ENCODE peak calls at places on chromosomes 12 and 14, in ten cellular contexts. E is kidney epithelial cell; L is CD8-positive, alpha-beta T cell; Y is stomach; C is heart right ventricle; B is BE2C; X is psoas muscle; Q is tibial nerve; V is heart left ventricle; J is left ventricle myocardium inferior. M is an unnamed sample. For H3K27me3, the result is how much of the 10 kb centered on the place peaks cover.

GRCh38 chr14:38404100-38404541 is 148.2 kb upstream of the CLEC14A start:
- DNase-seq in E (peak), L (no peak), Y (no peak), C (no peak), B (no peak), X (no peak), Q (no peak), V (no peak), J (no peak), M (no peak)

GRCh38 chr12:59559702-59560101 is 36.1 kb upstream of the SLC16A7 start:
- DNase-seq in E (no peak), L (no peak), Y (no peak), C (no peak), B (no peak), X (no peak), Q (no peak), V (no peak), J (no peak), M (no peak)

GRCh38 chr12:62895351-62895750 is 39.6 kb downstream of the PPM1H start:
- DNase-seq in E (no peak), L (no peak), Y (no peak), C (no peak), B (no peak), X (no peak), Q (no peak), V (no peak), J (no peak), M (no peak)

GRCh38 chr14:22837059-22837749 is 819 bp downstream of the MMP14 start:
- DNase-seq in E (no peak), L (no peak), Y (peak), C (peak), B (no peak), X (peak), Q (no peak), V (peak), J (peak), M (peak)

GRCh38 chr12:29241821-29242591 is 92.9 kb downstream of the FAR2 start:
- DNase-seq in E (peak), L (no peak), Y (peak), C (no peak), B (peak), X (no peak), Q (peak), V (no peak), J (no peak), M (no peak)

GRCh38 chr12:95066091-95066855 is 7.1 kb downstream of the NR2C1 start:
- DNase-seq in E (no peak), L (no peak), Y (no peak), C (no peak), B (no peak), X (no peak), Q (no peak), V (no peak), J (no peak), M (no peak)

GRCh38 chr12:27901959-27902358 is 70.6 kb downstream of the PTHLH start:
- DNase-seq in E (no peak), L (no peak), Y (no peak), C (no peak), B (no peak), X (no peak), Q (no peak), V (no peak), J (no peak), M (no peak)

GRCh38 chr12:92332552-92332951 is 186.9 kb upstream of the BTG1 start:
- DNase-seq in E (no peak), L (no peak), Y (no peak), C (no peak), B (no peak), X (no peak), Q (no peak), V (no peak), J (no peak), M (no peak)

GRCh38 chr12:111102062-111102735 is 181.8 kb upstream of the MYL2 start:
- DNase-seq in E (no peak), L (no peak), Y (no peak), C (no peak), B (no peak), X (no peak), Q (no peak), V (no peak), J (no peak), M (peak)

GRCh38 chr12:101539148-101539547 is 55.6 kb upstream of the MYBPC1 start:
- DNase-seq in E (no peak), L (no peak), Y (no peak), C (no peak), B (no peak), X (no peak), Q (peak), V (no peak), J (no peak), M (no peak)

GRCh38 chr12:7144414-7145120 is 14.4 kb downstream of the CLSTN3 start:
- DNase-seq in E (no peak), L (no peak), Y (no peak), C (no peak), B (no peak), X (no peak), Q (no peak), V (no peak), J (no peak), M (no peak)

GRCh38 chr12:16361142-16361783 is 13.8 kb downstream of the MGST1 start:
- DNase-seq in E (no peak), L (no peak), Y (no peak), C (no peak), B (no peak), X (no peak), Q (no peak), V (no peak), J (no peak), M (no peak)

GRCh38 chr12:81300454-81300853 is 222.6 kb downstream of the ACSS3 start:
- DNase-seq in E (peak), L (no peak), Y (no peak), C (no peak), B (no peak), X (no peak), Q (no peak), V (no peak), J (no peak), M (no peak)

GRCh38 chr12:96427269-96427729 is 27.1 kb upstream of the CDK17 start:
- DNase-seq in E (peak), L (no peak), Y (peak), C (peak), B (peak), X (peak), Q (peak), V (peak), J (peak), M (no peak)

GRCh38 chr14:64504310-64504896 is at the start of gene ZBTB1:
- DNase-seq in E (peak), L (peak), Y (peak), C (peak), B (peak), X (peak), Q (peak), V (peak), J (peak), M (peak)

GRCh38 chr12:6038160-6038559 is 86.3 kb downstream of the VWF start:
- DNase-seq in E (peak), L (no peak), Y (peak), C (no peak), B (peak), X (no peak), Q (no peak), V (no peak), J (no peak), M (peak)

GRCh38 chr14:55427439-55427838 is 13.0 kb downstream of the TBPL2 start:
- DNase-seq in E (peak), L (no peak), Y (no peak), C (no peak), B (peak), X (no peak), Q (no peak), V (no peak), J (no peak), M (no peak)

GRCh38 chr12:31714406-31715271 is 14.2 kb downstream of the AMN1 start:
- DNase-seq in E (no peak), L (no peak), Y (no peak), C (no peak), B (no peak), X (no peak), Q (no peak), V (no peak), J (no peak), M (no peak)

GRCh38 chr14:32706672-32707071 is 232.0 kb upstream of the NPAS3 start:
- DNase-seq in E (no peak), L (no peak), Y (no peak), C (no peak), B (no peak), X (no peak), Q (no peak), V (no peak), J (no peak), M (no peak)

GRCh38 chr14:64478634-64479250 is 13.4 kb downstream of the AKAP5 start:
- DNase-seq in E (no peak), L (no peak), Y (no peak), C (no peak), B (no peak), X (no peak), Q (no peak), V (no peak), J (no peak), M (no peak)

GRCh38 chr12:5096241-5096880 is 52.7 kb downstream of the KCNA5 start:
- DNase-seq in E (no peak), L (no peak), Y (no peak), C (no peak), B (no peak), X (no peak), Q (no peak), V (no peak), J (no peak), M (no peak)

GRCh38 chr12:102824218-102824835 is 92.7 kb downstream of the PAH start:
- DNase-seq in E (no peak), L (no peak), Y (no peak), C (peak), B (no peak), X (peak), Q (no peak), V (peak), J (peak), M (peak)

GRCh38 chr14:55805250-55805649 is 225.2 kb downstream of the KTN1 start:
- DNase-seq in E (no peak), L (no peak), Y (no peak), C (no peak), B (no peak), X (no peak), Q (no peak), V (no peak), J (no peak), M (no peak)

GRCh38 chr14:101004176-101004575 is 100.7 kb upstream of the RTL1 start:
- DNase-seq in E (no peak), L (no peak), Y (no peak), C (no peak), B (no peak), X (no peak), Q (no peak), V (peak), J (no peak), M (no peak)

GRCh38 chr12:81327458-81327857 is 249.6 kb downstream of the ACSS3 start:
- DNase-seq in E (no peak), L (no peak), Y (no peak), C (no peak), B (no peak), X (no peak), Q (no peak), V (no peak), J (no peak), M (no peak)

GRCh38 chr12:55112378-55112777 is 13.8 kb upstream of the OR9K2 start:
- DNase-seq in E (no peak), L (no peak), Y (no peak), C (no peak), B (no peak), X (no peak), Q (no peak), V (no peak), J (no peak), M (no peak)

GRCh38 chr14:24798911-24799310 is 164.9 kb upstream of the GZMB start:
- DNase-seq in E (no peak), L (no peak), Y (no peak), C (no peak), B (no peak), X (no peak), Q (no peak), V (no peak), J (no peak), M (no peak)

GRCh38 chr14:73383356-73383755 is 75.0 kb downstream of the NUMB start:
- DNase-seq in E (no peak), L (no peak), Y (no peak), C (no peak), B (no peak), X (no peak), Q (no peak), V (no peak), J (no peak), M (no peak)

GRCh38 chr12:57272337-57273151 is 21.6 kb upstream of the STAC3 start:
- DNase-seq in E (no peak), L (no peak), Y (no peak), C (peak), B (peak), X (no peak), Q (no peak), V (no peak), J (peak), M (peak)

GRCh38 chr12:24955389-24955788 is 6.5 kb upstream of the BCAT1 start:
- DNase-seq in E (no peak), L (no peak), Y (no peak), C (no peak), B (no peak), X (no peak), Q (no peak), V (no peak), J (no peak), M (no peak)

GRCh38 chr12:6332459-6332858 is 9.4 kb downstream of the TNFRSF1A start:
- DNase-seq in E (no peak), L (no peak), Y (no peak), C (no peak), B (no peak), X (no peak), Q (no peak), V (no peak), J (no peak), M (no peak)

GRCh38 chr12:93832126-93832525 is 155.0 kb downstream of the CRADD start:
- DNase-seq in E (no peak), L (no peak), Y (no peak), C (no peak), B (no peak), X (no peak), Q (no peak), V (no peak), J (no peak), M (no peak)

GRCh38 chr12:54680374-54680773 is 32.2 kb upstream of the DCD start:
- DNase-seq in E (no peak), L (no peak), Y (peak), C (no peak), B (peak), X (no peak), Q (no peak), V (no peak), J (no peak), M (no peak)

GRCh38 chr12:93526786-93527428 is 45.6 kb upstream of the SOCS2 start:
- DNase-seq in E (peak), L (no peak), Y (no peak), C (no peak), B (no peak), X (no peak), Q (no peak), V (no peak), J (no peak), M (peak)

GRCh38 chr14:39946796-39947195 is 514.6 kb upstream of the FBXO33 start:
- DNase-seq in E (peak), L (no peak), Y (no peak), C (no peak), B (no peak), X (no peak), Q (no peak), V (no peak), J (no peak), M (no peak)

GRCh38 chr12:116278259-116278595 is 734 bp upstream of the MED13L start:
- DNase-seq in E (no peak), L (no peak), Y (no peak), C (no peak), B (no peak), X (no peak), Q (no peak), V (no peak), J (no peak), M (no peak)

GRCh38 chr12:62986844-62987243 is 51.9 kb upstream of the PPM1H start:
- DNase-seq in E (no peak), L (no peak), Y (no peak), C (no peak), B (no peak), X (no peak), Q (no peak), V (no peak), J (no peak), M (no peak)

GRCh38 chr14:73243341-73243740 is 6.0 kb downstream of the PAPLN start:
- DNase-seq in E (no peak), L (no peak), Y (no peak), C (no peak), B (no peak), X (peak), Q (no peak), V (no peak), J (no peak), M (no peak)

DNA sequence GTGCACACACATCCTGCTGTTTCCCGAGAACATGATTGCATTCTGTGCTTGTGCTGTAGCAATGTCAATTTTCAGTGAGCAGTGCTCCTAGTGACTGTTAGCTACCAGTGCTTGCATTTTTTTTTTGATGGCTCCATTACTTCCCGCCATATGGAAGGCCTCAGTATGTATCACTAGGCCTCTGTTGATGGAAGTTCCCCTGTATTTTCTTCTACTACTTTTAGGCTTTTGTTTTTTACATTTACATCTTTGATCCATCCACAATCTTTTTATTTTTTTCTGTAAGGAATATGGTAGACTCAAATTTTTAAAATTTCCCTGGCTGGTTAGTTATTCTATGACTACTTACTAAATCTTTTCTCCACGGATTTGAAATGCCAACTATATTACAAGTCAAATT is 49.1 kb downstream of the ZNF664 start:
- DNase-seq in E (no peak), L (no peak), Y (no peak), C (no peak), B (no peak), X (no peak), Q (no peak), V (no peak), J (no peak), M (no peak)
- H3K27me3 ChIP-seq in E (under half), L (under half), Y (under half), C (under half), B (under half), X (under half), Q (under half), V (under half), J (under half), M (under half)

GRCh38 chr12:118986043-118986442 is 4.7 kb downstream of the SRRM4 start:
- DNase-seq in E (no peak), L (no peak), Y (no peak), C (no peak), B (no peak), X (no peak), Q (no peak), V (no peak), J (no peak), M (no peak)
- TF ChIP-seq CTCF in E (no peak), L (no peak), Y (no peak), C (no peak), B (no peak), X (no peak), Q (no peak), V (no peak), J (no peak), M (no peak)

GRCh38 chr12:108410689-108411088 is 71.6 kb upstream of the CMKLR1 start:
- DNase-seq in E (no peak), L (no peak), Y (no peak), C (no peak), B (no peak), X (no peak), Q (no peak), V (no peak), J (no peak), M (no peak)
- H3K27me3 ChIP-seq in E (under half), L (under half), Y (under half), C (under half), B (under half), X (under half), Q (under half), V (under half), J (under half), M (under half)

GRCh38 chr14:99440278-99440677 is 40.4 kb downstream of the SETD3 start:
- DNase-seq in E (no peak), L (no peak), Y (no peak), C (no peak), B (no peak), X (no peak), Q (no peak), V (no peak), J (no peak), M (no peak)

GRCh38 chr14:99445916-99446315 is 34.7 kb downstream of the SETD3 start:
- DNase-seq in E (no peak), L (no peak), Y (no peak), C (no peak), B (no peak), X (no peak), Q (no peak), V (no peak), J (no peak), M (no peak)

GRCh38 chr14:99437706-99438105 is 43.0 kb downstream of the SETD3 start:
- DNase-seq in E (no peak), L (no peak), Y (no peak), C (no peak), B (no peak), X (no peak), Q (no peak), V (no peak), J (no peak), M (no peak)

GRCh38 chr14:99441918-99442317 is 38.7 kb downstream of the SETD3 start:
- DNase-seq in E (no peak), L (no peak), Y (no peak), C (no peak), B (no peak), X (no peak), Q (no peak), V (no peak), J (no peak), M (no peak)

DNA sequence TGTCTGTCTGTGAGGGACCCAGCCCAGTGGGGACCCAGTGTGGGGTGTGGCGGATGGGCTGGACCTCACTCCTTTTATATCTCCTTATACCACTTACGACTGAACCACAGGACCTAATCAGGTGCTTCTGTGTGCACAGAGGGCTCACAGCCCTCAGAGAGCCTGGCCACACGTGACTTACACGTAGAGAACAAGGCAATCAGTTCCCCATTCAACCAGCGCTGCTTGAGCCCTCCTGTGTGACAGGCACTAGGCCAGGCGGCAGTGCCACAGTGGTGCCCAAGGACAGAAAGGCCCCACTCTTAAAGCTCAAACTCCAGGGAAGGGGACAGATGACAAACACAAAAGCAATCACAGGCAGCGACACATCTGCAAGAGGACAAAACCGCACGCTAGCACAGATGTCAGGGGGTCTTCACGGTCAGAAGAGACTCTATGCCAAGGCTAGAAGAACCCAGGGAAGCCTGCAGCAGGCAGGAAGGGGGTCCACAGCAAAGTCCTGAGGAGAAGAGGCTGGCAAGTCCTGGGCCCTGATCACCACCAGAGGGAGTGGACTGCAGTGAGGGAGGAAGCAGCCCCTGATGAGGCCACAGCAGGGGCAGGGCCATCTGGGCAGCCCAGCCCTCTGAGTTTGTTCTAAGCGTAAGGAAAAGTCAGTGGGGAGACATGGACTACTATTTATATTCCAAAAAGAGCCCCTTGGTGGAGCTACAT is 39.3 kb downstream of the SETD3 start:
- DNase-seq in E (no peak), L (no peak), Y (no peak), C (no peak), B (peak), X (no peak), Q (no peak), V (no peak), J (no peak), M (no peak)
- TF ChIP-seq CTCF in E (no peak), L (no peak), Y (no peak), C (no peak), B (peak), X (no peak), Q (no peak), V (no peak), J (no peak), M (no peak)

GRCh38 chr14:60658909-60659585 is 9.8 kb upstream of the SIX1 start:
- DNase-seq in E (no peak), L (no peak), Y (no peak), C (no peak), B (no peak), X (no peak), Q (no peak), V (no peak), J (no peak), M (no peak)
- H3K27me3 ChIP-seq in E (under half), L (under half), Y (under half), C (half or more), B (half or more), X (under half), Q (under half), V (half or more), J (half or more), M (under half)

GRCh38 chr12:85834378-85834777 is 1.8 kb downstream of the RASSF9 start:
- DNase-seq in E (no peak), L (no peak), Y (no peak), C (no peak), B (no peak), X (no peak), Q (no peak), V (no peak), J (no peak), M (no peak)
- TF ChIP-seq CTCF in E (no peak), L (no peak), Y (no peak), C (no peak), B (no peak), X (no peak), Q (no peak), V (no peak), J (no peak), M (no peak)

M was measured in thyroid gland.